ENCODE peak calls at places on chromosomes 12 and 14, in five cellular contexts. T is CD8-positive, alpha-beta T cell; Q is foreskin fibroblast; C is stimulated activated CD8-positive, alpha-beta memory T cell treated with anti-CD3 and anti-CD28 coated beads, Interleukin-7, amount 100 ng/mL, for 24 hours; D is AML-193. W is an unnamed sample.

GRCh38 chr12:118404876-118405521 is 28.6 kb downstream of the SUDS3 start:
- DNase-seq in T (peak), C (peak), D (peak), Q (peak), W (peak)

GRCh38 chr14:101828038-101828437 is 66.5 kb downstream of the PPP2R5C start:
- DNase-seq in T (no peak), C (no peak), D (no peak), Q (no peak), W (no peak)

GRCh38 chr14:104937161-104937560 is 12.5 kb downstream of the PLD4 start:
- DNase-seq in Q (no peak), D (no peak), C (no peak), T (no peak), W (no peak)

GRCh38 chr12:31887109-31887811 is 72.0 kb upstream of the RESF1 start:
- DNase-seq in C (no peak), Q (no peak), T (no peak), D (no peak), W (no peak)

GRCh38 chr14:100281286-100282082 is 24.8 kb downstream of the SLC25A29 start:
- DNase-seq in C (no peak), Q (no peak), T (no peak), D (no peak), W (no peak)

GRCh38 chr14:42407153-42407552 is 800.5 kb downstream of the LRFN5 start:
- DNase-seq in D (no peak), Q (no peak), T (no peak), C (no peak), W (no peak)

GRCh38 chr12:119749666-119750065 is 81.7 kb downstream of the PRKAB1 start:
- DNase-seq in C (no peak), T (no peak), Q (no peak), D (no peak), W (no peak)

GRCh38 chr12:81450920-81451739 is 308.0 kb downstream of the PPFIA2 start:
- DNase-seq in T (no peak), Q (peak), D (no peak), C (no peak), W (no peak)

GRCh38 chr14:64808449-64808848 is 71.3 kb downstream of the SPTB start:
- DNase-seq in C (no peak), T (no peak), Q (no peak), D (no peak), W (no peak)

GRCh38 chr12:53055471-53056266 is 5.8 kb downstream of the TNS2 start:
- DNase-seq in Q (no peak), C (no peak), D (no peak), T (no peak), W (no peak)

GRCh38 chr14:87896393-87897380 is 96.3 kb downstream of the GALC start:
- DNase-seq in T (no peak), Q (peak), C (no peak), D (peak), W (peak)

GRCh38 chr12:1805441-1806081 is 14.8 kb upstream of the LRTM2 start:
- DNase-seq in T (no peak), C (no peak), D (no peak), Q (no peak), W (no peak)

GRCh38 chr12:105862163-105862821 is 276.5 kb downstream of the NUAK1 start:
- DNase-seq in C (no peak), D (no peak), T (no peak), Q (no peak), W (no peak)

GRCh38 chr14:100764716-100765115 is 38.0 kb downstream of the DLK1 start:
- DNase-seq in Q (no peak), C (no peak), T (no peak), D (no peak), W (no peak)

GRCh38 chr12:112947761-112948160 is 9.5 kb downstream of the OAS3 start:
- DNase-seq in T (no peak), Q (no peak), D (no peak), C (no peak), W (no peak)

GRCh38 chr12:75978677-75979076 is 52.9 kb downstream of the PHLDA1 start:
- DNase-seq in C (no peak), T (no peak), Q (no peak), D (no peak), W (no peak)

GRCh38 chr14:94975366-94975765 is 182.0 kb downstream of the DICER1 start:
- DNase-seq in C (no peak), Q (no peak), D (no peak), T (no peak), W (no peak)

GRCh38 chr12:80979251-80979650 is 41.5 kb upstream of the LIN7A start:
- DNase-seq in C (no peak), D (no peak), T (no peak), Q (no peak), W (no peak)

GRCh38 chr14:104681689-104682074 is 7.7 kb upstream of the INF2 start:
- DNase-seq in D (no peak), T (no peak), C (no peak), Q (peak), W (no peak)

GRCh38 chr12:67910360-67911292 is 78.6 kb upstream of the IFNG-AS1 start:
- DNase-seq in Q (peak), C (no peak), D (no peak), T (no peak), W (no peak)

GRCh38 chr12:6899837-6900519 is 4.6 kb upstream of the LRRC23 start:
- DNase-seq in Q (no peak), T (no peak), D (peak), C (no peak), W (no peak)

GRCh38 chr12:124109760-124110159 is 136.7 kb downstream of the ZNF664 start:
- DNase-seq in D (peak), T (no peak), Q (peak), C (no peak), W (peak)

GRCh38 chr12:91538418-91538817 is 355.8 kb upstream of the DCN start:
- DNase-seq in D (no peak), T (no peak), C (no peak), Q (no peak), W (no peak)

GRCh38 chr12:50579757-50580267 is 75.0 kb downstream of the DIP2B start:
- DNase-seq in C (no peak), Q (no peak), T (no peak), D (no peak), W (peak)

GRCh38 chr12:6206327-6206726 is 6.1 kb downstream of the CD9 start:
- DNase-seq in Q (no peak), T (no peak), D (no peak), C (no peak), W (no peak)

GRCh38 chr12:48981757-48982157 is 3.6 kb downstream of the WNT1 start:
- DNase-seq in D (no peak), C (no peak), Q (no peak), T (no peak), W (no peak)

GRCh38 chr14:94748667-94749347 is 21.1 kb downstream of the GSC start:
- DNase-seq in Q (no peak), T (no peak), C (no peak), D (peak), W (peak)

GRCh38 chr12:12133259-12133658 is 62.5 kb downstream of the BCL2L14 start:
- DNase-seq in Q (no peak), C (no peak), T (no peak), D (no peak), W (no peak)

GRCh38 chr14:98724734-98725133 is 547.3 kb downstream of the BCL11B start:
- DNase-seq in T (no peak), D (no peak), Q (no peak), C (no peak), W (no peak)

GRCh38 chr14:51447411-51447810 is 204.3 kb upstream of the FRMD6 start:
- DNase-seq in Q (no peak), C (no peak), T (no peak), D (no peak), W (no peak)

GRCh38 chr14:72830786-72831583 is 62.9 kb downstream of the DPF3 start:
- DNase-seq in D (no peak), T (no peak), Q (peak), C (no peak), W (no peak)

GRCh38 chr12:53493610-53494391 is 5.5 kb downstream of the MAP3K12 start:
- DNase-seq in Q (no peak), T (no peak), C (no peak), D (no peak), W (no peak)

GRCh38 chr14:105201156-105201927 is 20.2 kb upstream of the NUDT14 start:
- DNase-seq in T (no peak), Q (no peak), C (no peak), D (peak), W (no peak)

GRCh38 chr12:56987011-56987410 is 19.3 kb downstream of the ZBTB39 start:
- DNase-seq in C (no peak), T (no peak), Q (no peak), D (no peak), W (peak)

GRCh38 chr14:55949708-55950107 is 168.5 kb upstream of the PELI2 start:
- DNase-seq in T (no peak), Q (no peak), D (no peak), C (no peak), W (no peak)

GRCh38 chr14:77026166-77026929 is 2.2 kb downstream of the IRF2BPL start:
- DNase-seq in D (no peak), C (no peak), Q (no peak), T (no peak), W (no peak)

GRCh38 chr14:91047174-91047753 is 13.2 kb downstream of the RPS6KA5 start:
- DNase-seq in T (no peak), C (no peak), D (no peak), Q (no peak), W (no peak)

GRCh38 chr12:132610051-132610759 is at the start of gene LRCOL1:
- DNase-seq in D (no peak), Q (peak), T (no peak), C (no peak), W (no peak)